ENCODE peak calls at places on chromosomes 11 and 22, in four cellular contexts. One of them, this sample, is unnamed.

GRCh38 chr11:8023831-8024555 is 36.9 kb downstream of the EIF3F start:
- DNase-seq in H1: no peak
- DNase-seq in K562: no peak
- DNase-seq in GM12878: no peak
- DNase-seq in this sample: no peak

GRCh38 chr11:73950869-73951710 is at the start of gene DNAJB13:
- DNase-seq in K562: peak; percentile 82
- DNase-seq in GM12878: peak; percentile 23
- DNase-seq in H1: no peak
- DNase-seq in this sample: peak; percentile 38

GRCh38 chr22:20972014-20972797 is 5.2 kb downstream of the AIFM3 start:
- DNase-seq in GM12878: no peak
- DNase-seq in H1: no peak
- DNase-seq in K562: peak; percentile 67
- DNase-seq in this sample: no peak

GRCh38 chr11:28581286-28582242 is 473.4 kb downstream of the METTL15 start:
- DNase-seq in H1: no peak
- DNase-seq in K562: no peak
- DNase-seq in GM12878: no peak
- DNase-seq in this sample: no peak

GRCh38 chr11:38680746-38681145 is 2082.7 kb upstream of the RAG2 start:
- DNase-seq in GM12878: no peak
- DNase-seq in K562: no peak
- DNase-seq in H1: no peak
- DNase-seq in this sample: no peak

GRCh38 chr11:22599458-22599857 is 26.2 kb downstream of the FANCF start:
- DNase-seq in H1: no peak
- DNase-seq in GM12878: no peak
- DNase-seq in K562: no peak
- DNase-seq in this sample: no peak

GRCh38 chr22:42978453-42979103 is 36.4 kb downstream of the PACSIN2 start:
- DNase-seq in H1: no peak
- DNase-seq in K562: no peak
- DNase-seq in GM12878: no peak
- DNase-seq in this sample: no peak

GRCh38 chr22:39984750-39985149 is 10.0 kb upstream of the FAM83F start:
- DNase-seq in K562: no peak
- DNase-seq in H1: no peak
- DNase-seq in GM12878: no peak
- DNase-seq in this sample: no peak

GRCh38 chr11:45275823-45276222 is 10.3 kb downstream of the SYT13 start:
- DNase-seq in K562: no peak
- DNase-seq in GM12878: no peak
- DNase-seq in H1: no peak
- DNase-seq in this sample: no peak

GRCh38 chr11:123581651-123582399 is 72.6 kb downstream of the SCN3B start:
- DNase-seq in GM12878: no peak
- DNase-seq in K562: no peak
- DNase-seq in H1: no peak
- DNase-seq in this sample: no peak

GRCh38 chr11:32006799-32007388 is 84.0 kb upstream of the RCN1 start:
- DNase-seq in H1: no peak
- DNase-seq in GM12878: peak; percentile 11
- DNase-seq in K562: peak; percentile 46
- DNase-seq in this sample: peak; percentile 35

GRCh38 chr11:45171550-45171949 is 25.1 kb downstream of the PRDM11 start:
- DNase-seq in K562: no peak
- DNase-seq in H1: no peak
- DNase-seq in GM12878: no peak
- DNase-seq in this sample: no peak

GRCh38 chr11:126366064-126366822 is 10.8 kb downstream of the ST3GAL4 start:
- DNase-seq in H1: no peak
- DNase-seq in K562: no peak
- DNase-seq in GM12878: no peak
- DNase-seq in this sample: no peak

GRCh38 chr11:119518746-119519382 is 95.9 kb upstream of the THY1 start:
- DNase-seq in GM12878: no peak
- DNase-seq in H1: peak; percentile 25
- DNase-seq in K562: peak; percentile 67
- DNase-seq in this sample: no peak

GRCh38 chr11:119417726-119418540 is 5.0 kb downstream of the THY1 start:
- DNase-seq in H1: no peak
- DNase-seq in K562: peak; percentile 3
- DNase-seq in GM12878: no peak
- DNase-seq in this sample: no peak

GRCh38 chr11:19631657-19632325 is 80.8 kb upstream of the NAV2 start:
- DNase-seq in GM12878: no peak
- DNase-seq in K562: no peak
- DNase-seq in H1: no peak
- DNase-seq in this sample: no peak

GRCh38 chr11:12330491-12331231 is 46.7 kb upstream of the PARVA start:
- DNase-seq in GM12878: no peak
- DNase-seq in H1: no peak
- DNase-seq in K562: no peak
- DNase-seq in this sample: no peak

GRCh38 chr11:13118194-13118593 is 109.1 kb downstream of the RASSF10 start:
- DNase-seq in K562: no peak
- DNase-seq in GM12878: no peak
- DNase-seq in H1: no peak
- DNase-seq in this sample: peak; percentile 78

GRCh38 chr11:72072348-72072747 is 8.0 kb downstream of the NUMA1 start:
- DNase-seq in H1: no peak
- DNase-seq in K562: no peak
- DNase-seq in GM12878: no peak
- DNase-seq in this sample: peak; percentile 59

GRCh38 chr11:77379917-77380316 is 78.4 kb upstream of the GDPD4 start:
- DNase-seq in H1: no peak
- DNase-seq in GM12878: no peak
- DNase-seq in K562: no peak
- DNase-seq in this sample: no peak

GRCh38 chr22:32576553-32577255 is 102.1 kb downstream of the FBXO7 start:
- DNase-seq in H1: no peak
- DNase-seq in GM12878: no peak
- DNase-seq in K562: peak; percentile 18
- DNase-seq in this sample: no peak

GRCh38 chr11:76661835-76662434 is 8.6 kb downstream of the LRRC32 start:
- DNase-seq in K562: no peak
- DNase-seq in H1: no peak
- DNase-seq in GM12878: no peak
- DNase-seq in this sample: no peak

GRCh38 chr11:3111919-3112690 is 53.0 kb downstream of the OSBPL5 start:
- DNase-seq in H1: no peak
- DNase-seq in K562: no peak
- DNase-seq in GM12878: no peak
- DNase-seq in this sample: no peak
- TF ChIP-seq CEBPB in H1: no peak
- TF ChIP-seq CEBPB in K562: peak; percentile 58
- TF ChIP-seq CEBPB in GM12878: no peak
- TF ChIP-seq CEBPB in this sample: no peak

GRCh38 chr22:48258108-48258705 is 1495.8 kb downstream of the TBC1D22A start:
- DNase-seq in H1: no peak
- DNase-seq in K562: no peak
- DNase-seq in GM12878: no peak
- DNase-seq in this sample: no peak
- TF ChIP-seq ZNF274 in H1: no peak
- TF ChIP-seq ZNF274 in K562: no peak
- TF ChIP-seq ZNF274 in GM12878: no peak
- TF ChIP-seq ZNF274 in this sample: no peak

GRCh38 chr11:107740256-107740655 is 28.4 kb upstream of the SLN start:
- DNase-seq in GM12878: no peak
- DNase-seq in H1: no peak
- DNase-seq in K562: no peak
- DNase-seq in this sample: no peak

GRCh38 chr11:107743161-107743560 is 31.3 kb upstream of the SLN start:
- DNase-seq in K562: no peak
- DNase-seq in GM12878: no peak
- DNase-seq in H1: no peak
- DNase-seq in this sample: no peak

GRCh38 chr11:107736546-107736945 is 24.7 kb upstream of the SLN start:
- DNase-seq in K562: no peak
- DNase-seq in GM12878: no peak
- DNase-seq in H1: no peak
- DNase-seq in this sample: no peak

GRCh38 chr11:107744736-107745135 is 32.9 kb upstream of the SLN start:
- DNase-seq in H1: no peak
- DNase-seq in K562: no peak
- DNase-seq in GM12878: no peak
- DNase-seq in this sample: no peak

GRCh38 chr11:107741044-107741823 is 29.4 kb upstream of the SLN start:
- DNase-seq in H1: no peak
- DNase-seq in GM12878: peak; percentile 25
- DNase-seq in K562: peak; percentile 19
- DNase-seq in this sample: peak; percentile 22
- TF ChIP-seq CTCF in H1: peak; percentile 63
- TF ChIP-seq CTCF in GM12878: peak; percentile 87
- TF ChIP-seq CTCF in K562: peak; percentile 85
- TF ChIP-seq CTCF in this sample: peak; percentile 55

GRCh38 chr22:44545773-44546172 is 47.7 kb upstream of the RTL6 start:
- DNase-seq in GM12878: no peak
- DNase-seq in H1: no peak
- DNase-seq in K562: no peak
- DNase-seq in this sample: no peak

GRCh38 chr22:44546686-44547310 is 48.8 kb upstream of the RTL6 start:
- DNase-seq in GM12878: no peak
- DNase-seq in H1: no peak
- DNase-seq in K562: no peak
- DNase-seq in this sample: no peak

GRCh38 chr22:44549701-44550100 is 51.7 kb upstream of the RTL6 start:
- DNase-seq in GM12878: no peak
- DNase-seq in H1: no peak
- DNase-seq in K562: no peak
- DNase-seq in this sample: no peak

GRCh38 chr22:44549021-44549420 is 51.0 kb upstream of the RTL6 start:
- DNase-seq in GM12878: no peak
- DNase-seq in K562: no peak
- DNase-seq in H1: no peak
- DNase-seq in this sample: no peak

GRCh38 chr22:44547371-44547770 is 49.3 kb upstream of the RTL6 start:
- DNase-seq in GM12878: no peak
- DNase-seq in H1: no peak
- DNase-seq in K562: no peak
- DNase-seq in this sample: no peak
- TF ChIP-seq CEBPB in GM12878: no peak
- TF ChIP-seq CEBPB in H1: no peak
- TF ChIP-seq CEBPB in K562: no peak
- TF ChIP-seq CEBPB in this sample: no peak

DNA sequence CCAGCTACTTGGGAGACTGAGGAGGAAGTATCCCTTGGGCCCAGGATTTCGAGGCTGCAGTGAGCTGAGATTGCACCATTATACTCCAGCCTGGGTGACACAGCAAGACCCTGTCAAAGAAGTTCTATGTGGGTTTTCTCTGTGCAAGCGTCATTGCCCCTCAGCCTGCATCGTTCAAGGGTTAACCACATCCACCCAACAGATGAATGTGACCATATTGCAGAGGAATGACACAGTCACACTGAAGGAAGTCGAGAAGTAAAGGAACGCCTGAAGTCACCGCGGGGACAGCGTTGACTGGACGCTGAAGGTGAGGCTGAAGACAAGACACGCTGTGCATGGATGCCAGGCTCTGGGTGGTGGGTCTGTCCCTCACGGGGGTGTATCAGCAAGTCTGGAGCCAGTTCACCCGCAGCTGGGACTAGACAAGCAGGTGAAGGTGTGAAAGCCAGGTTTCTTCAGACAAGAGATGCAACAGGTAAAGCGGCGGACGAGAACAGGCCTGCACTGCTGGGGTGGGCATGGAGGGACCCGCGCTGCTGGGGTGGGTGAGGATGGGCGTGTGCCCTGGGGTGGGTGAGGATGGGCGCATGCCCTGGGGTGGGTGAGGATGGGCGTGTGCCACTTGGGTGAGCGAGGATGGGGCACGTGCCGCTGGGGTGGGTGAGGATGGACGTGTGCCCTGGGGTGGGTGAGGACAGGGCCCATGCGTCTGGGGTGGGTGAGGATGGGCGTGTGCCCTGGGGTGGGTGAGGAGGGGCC is 36.5 kb upstream of the TOLLIP start:
- DNase-seq in K562: no peak
- DNase-seq in GM12878: no peak
- DNase-seq in H1: no peak
- DNase-seq in this sample: no peak
- TF ChIP-seq ZNF274 in K562: no peak
- TF ChIP-seq ZNF274 in GM12878: no peak
- TF ChIP-seq ZNF274 in H1: no peak
- TF ChIP-seq ZNF274 in this sample: no peak

This sample was measured in HCT116.